ENCODE peak calls at places on chromosomes 12 and 14, in eight cellular contexts. One of them, this sample, is unnamed.

GRCh38 chr14:100488057-100488456 is 99.2 kb downstream of the BEGAIN start:
- DNase-seq in foreskin keratinocyte: no peak
- DNase-seq in stomach: no peak
- DNase-seq in CD8-positive, alpha-beta memory T cell: no peak
- DNase-seq in neuronal stem cell: no peak
- DNase-seq in endodermal cell: no peak
- DNase-seq in mesendoderm: no peak
- DNase-seq in transverse colon: no peak
- DNase-seq in this sample: no peak

GRCh38 chr12:95218164-95218851 is 701 bp downstream of the VEZT start:
- DNase-seq in stomach: no peak
- DNase-seq in transverse colon: peak; percentile 82
- DNase-seq in endodermal cell: no peak
- DNase-seq in CD8-positive, alpha-beta memory T cell: no peak
- DNase-seq in neuronal stem cell: peak; percentile 32
- DNase-seq in foreskin keratinocyte: peak; percentile 83
- DNase-seq in mesendoderm: no peak
- DNase-seq in this sample: no peak

GRCh38 chr14:65134651-65135579 is 32.6 kb upstream of the MAX start:
- DNase-seq in foreskin keratinocyte: no peak
- DNase-seq in CD8-positive, alpha-beta memory T cell: no peak
- DNase-seq in transverse colon: peak; percentile 29
- DNase-seq in neuronal stem cell: no peak
- DNase-seq in endodermal cell: no peak
- DNase-seq in mesendoderm: no peak
- DNase-seq in stomach: no peak
- DNase-seq in this sample: no peak

GRCh38 chr12:89529738-89530137 is 3.9 kb upstream of the POC1B start:
- DNase-seq in endodermal cell: no peak
- DNase-seq in foreskin keratinocyte: peak; percentile 37
- DNase-seq in stomach: no peak
- DNase-seq in neuronal stem cell: peak; percentile 32
- DNase-seq in transverse colon: no peak
- DNase-seq in mesendoderm: peak; percentile 46
- DNase-seq in CD8-positive, alpha-beta memory T cell: no peak
- DNase-seq in this sample: no peak

GRCh38 chr12:81811066-81811777 is 52.1 kb upstream of the PPFIA2 start:
- DNase-seq in foreskin keratinocyte: no peak
- DNase-seq in CD8-positive, alpha-beta memory T cell: no peak
- DNase-seq in endodermal cell: peak; percentile 75
- DNase-seq in mesendoderm: peak; percentile 49
- DNase-seq in transverse colon: no peak
- DNase-seq in neuronal stem cell: no peak
- DNase-seq in stomach: no peak
- DNase-seq in this sample: no peak

GRCh38 chr12:51973560-51973959 is 22.1 kb downstream of the ACVR1B start:
- DNase-seq in stomach: no peak
- DNase-seq in neuronal stem cell: no peak
- DNase-seq in CD8-positive, alpha-beta memory T cell: no peak
- DNase-seq in mesendoderm: no peak
- DNase-seq in endodermal cell: no peak
- DNase-seq in transverse colon: no peak
- DNase-seq in foreskin keratinocyte: no peak
- DNase-seq in this sample: no peak

GRCh38 chr12:75471928-75472865 is 8.4 kb upstream of the GLIPR1 start:
- DNase-seq in endodermal cell: no peak
- DNase-seq in foreskin keratinocyte: no peak
- DNase-seq in stomach: no peak
- DNase-seq in CD8-positive, alpha-beta memory T cell: no peak
- DNase-seq in transverse colon: no peak
- DNase-seq in mesendoderm: peak; percentile 29
- DNase-seq in neuronal stem cell: no peak
- DNase-seq in this sample: no peak

GRCh38 chr14:29028973-29029582 is 262.5 kb downstream of the FOXG1 start:
- DNase-seq in endodermal cell: peak; percentile 81
- DNase-seq in neuronal stem cell: peak; percentile 29
- DNase-seq in mesendoderm: peak; percentile 82
- DNase-seq in CD8-positive, alpha-beta memory T cell: no peak
- DNase-seq in stomach: no peak
- DNase-seq in transverse colon: no peak
- DNase-seq in foreskin keratinocyte: no peak
- DNase-seq in this sample: no peak

GRCh38 chr12:64587447-64587846 is 22.8 kb upstream of the RASSF3 start:
- DNase-seq in neuronal stem cell: no peak
- DNase-seq in transverse colon: no peak
- DNase-seq in CD8-positive, alpha-beta memory T cell: no peak
- DNase-seq in foreskin keratinocyte: no peak
- DNase-seq in endodermal cell: peak; percentile 71
- DNase-seq in stomach: no peak
- DNase-seq in mesendoderm: no peak
- DNase-seq in this sample: no peak

GRCh38 chr14:71441142-71441541 is 491.1 kb upstream of the RGS6 start:
- DNase-seq in foreskin keratinocyte: no peak
- DNase-seq in CD8-positive, alpha-beta memory T cell: no peak
- DNase-seq in stomach: no peak
- DNase-seq in transverse colon: no peak
- DNase-seq in neuronal stem cell: no peak
- DNase-seq in mesendoderm: no peak
- DNase-seq in endodermal cell: no peak
- DNase-seq in this sample: no peak

GRCh38 chr14:53151523-53151866 is 1.6 kb downstream of the DDHD1 start:
- DNase-seq in transverse colon: no peak
- DNase-seq in neuronal stem cell: no peak
- DNase-seq in foreskin keratinocyte: no peak
- DNase-seq in CD8-positive, alpha-beta memory T cell: no peak
- DNase-seq in endodermal cell: no peak
- DNase-seq in mesendoderm: no peak
- DNase-seq in stomach: no peak
- DNase-seq in this sample: no peak

GRCh38 chr14:70188292-70188607 is 501 bp downstream of the SLC8A3 start:
- DNase-seq in endodermal cell: no peak
- DNase-seq in stomach: no peak
- DNase-seq in CD8-positive, alpha-beta memory T cell: no peak
- DNase-seq in foreskin keratinocyte: no peak
- DNase-seq in transverse colon: no peak
- DNase-seq in mesendoderm: no peak
- DNase-seq in neuronal stem cell: no peak
- DNase-seq in this sample: no peak

GRCh38 chr12:130549361-130549760 is 166.7 kb downstream of the RIMBP2 start:
- DNase-seq in transverse colon: no peak
- DNase-seq in foreskin keratinocyte: no peak
- DNase-seq in neuronal stem cell: no peak
- DNase-seq in CD8-positive, alpha-beta memory T cell: no peak
- DNase-seq in stomach: no peak
- DNase-seq in mesendoderm: no peak
- DNase-seq in endodermal cell: no peak
- DNase-seq in this sample: no peak

GRCh38 chr14:65927871-65928270 is 515.3 kb downstream of the FUT8 start:
- DNase-seq in transverse colon: peak; percentile 37
- DNase-seq in foreskin keratinocyte: no peak
- DNase-seq in endodermal cell: peak; percentile 81
- DNase-seq in mesendoderm: peak; percentile 85
- DNase-seq in neuronal stem cell: no peak
- DNase-seq in stomach: peak; percentile 47
- DNase-seq in CD8-positive, alpha-beta memory T cell: peak; percentile 56
- DNase-seq in this sample: no peak

GRCh38 chr14:34874386-34875030 is 652 bp downstream of the BAZ1A start:
- DNase-seq in transverse colon: peak; percentile 50
- DNase-seq in stomach: peak; percentile 52
- DNase-seq in neuronal stem cell: peak; percentile 65
- DNase-seq in CD8-positive, alpha-beta memory T cell: peak; percentile 51
- DNase-seq in endodermal cell: peak; percentile 84
- DNase-seq in mesendoderm: peak; percentile 78
- DNase-seq in foreskin keratinocyte: peak; percentile 52
- DNase-seq in this sample: peak; percentile 84

GRCh38 chr12:121061831-121062230 is 22.8 kb upstream of the OASL start:
- DNase-seq in endodermal cell: peak; percentile 0
- DNase-seq in neuronal stem cell: no peak
- DNase-seq in foreskin keratinocyte: no peak
- DNase-seq in CD8-positive, alpha-beta memory T cell: no peak
- DNase-seq in mesendoderm: no peak
- DNase-seq in transverse colon: no peak
- DNase-seq in stomach: no peak
- DNase-seq in this sample: no peak

GRCh38 chr12:50107416-50108268 is 3.8 kb downstream of the GPD1 start:
- DNase-seq in stomach: no peak
- DNase-seq in neuronal stem cell: no peak
- DNase-seq in transverse colon: no peak
- DNase-seq in mesendoderm: no peak
- DNase-seq in endodermal cell: no peak
- DNase-seq in foreskin keratinocyte: no peak
- DNase-seq in CD8-positive, alpha-beta memory T cell: no peak
- DNase-seq in this sample: no peak
- H3K4me1 ChIP-seq in stomach: peaks cover 34% of the 10 kb centered on the region
- H3K4me1 ChIP-seq in neuronal stem cell: peaks cover 25% of the 10 kb centered on the region
- H3K4me1 ChIP-seq in transverse colon: peaks cover 43% of the 10 kb centered on the region
- H3K4me1 ChIP-seq in mesendoderm: peaks cover 8% of the 10 kb centered on the region
- H3K4me1 ChIP-seq in endodermal cell: peaks cover 18% of the 10 kb centered on the region
- H3K4me1 ChIP-seq in foreskin keratinocyte: peaks cover 10% of the 10 kb centered on the region
- H3K4me1 ChIP-seq in CD8-positive, alpha-beta memory T cell: peaks cover 5% of the 10 kb centered on the region
- H3K4me1 ChIP-seq in this sample: no peaks in the 10 kb centered on the region

GRCh38 chr12:93426406-93426805 is 15.3 kb downstream of the UBE2N start:
- DNase-seq in endodermal cell: peak; percentile 64
- DNase-seq in CD8-positive, alpha-beta memory T cell: no peak
- DNase-seq in stomach: no peak
- DNase-seq in mesendoderm: peak; percentile 82
- DNase-seq in transverse colon: no peak
- DNase-seq in foreskin keratinocyte: no peak
- DNase-seq in neuronal stem cell: no peak
- DNase-seq in this sample: no peak
- H3K4me1 ChIP-seq in endodermal cell: peaks cover 32% of the 10 kb centered on the region
- H3K4me1 ChIP-seq in CD8-positive, alpha-beta memory T cell: peaks cover 78% of the 10 kb centered on the region
- H3K4me1 ChIP-seq in stomach: peaks cover 34% of the 10 kb centered on the region
- H3K4me1 ChIP-seq in mesendoderm: peaks cover 22% of the 10 kb centered on the region
- H3K4me1 ChIP-seq in transverse colon: peaks cover 84% of the 10 kb centered on the region
- H3K4me1 ChIP-seq in foreskin keratinocyte: peaks cover 25% of the 10 kb centered on the region
- H3K4me1 ChIP-seq in neuronal stem cell: peaks cover 2% of the 10 kb centered on the region
- H3K4me1 ChIP-seq in this sample: peaks cover 11% of the 10 kb centered on the region

GRCh38 chr12:4277856-4278581 is 4.5 kb downstream of the CCND2 start:
- DNase-seq in CD8-positive, alpha-beta memory T cell: no peak
- DNase-seq in stomach: no peak
- DNase-seq in foreskin keratinocyte: peak; percentile 0
- DNase-seq in mesendoderm: no peak
- DNase-seq in neuronal stem cell: no peak
- DNase-seq in endodermal cell: no peak
- DNase-seq in transverse colon: no peak
- DNase-seq in this sample: no peak
- H3K4me1 ChIP-seq in CD8-positive, alpha-beta memory T cell: peaks cover 59% of the 10 kb centered on the region
- H3K4me1 ChIP-seq in stomach: peaks cover 18% of the 10 kb centered on the region
- H3K4me1 ChIP-seq in foreskin keratinocyte: peaks cover 19% of the 10 kb centered on the region
- H3K4me1 ChIP-seq in mesendoderm: peaks cover 10% of the 10 kb centered on the region
- H3K4me1 ChIP-seq in neuronal stem cell: peaks cover 37% of the 10 kb centered on the region
- H3K4me1 ChIP-seq in endodermal cell: peaks cover 22% of the 10 kb centered on the region
- H3K4me1 ChIP-seq in transverse colon: peaks cover 69% of the 10 kb centered on the region
- H3K4me1 ChIP-seq in this sample: no peaks in the 10 kb centered on the region

DNA sequence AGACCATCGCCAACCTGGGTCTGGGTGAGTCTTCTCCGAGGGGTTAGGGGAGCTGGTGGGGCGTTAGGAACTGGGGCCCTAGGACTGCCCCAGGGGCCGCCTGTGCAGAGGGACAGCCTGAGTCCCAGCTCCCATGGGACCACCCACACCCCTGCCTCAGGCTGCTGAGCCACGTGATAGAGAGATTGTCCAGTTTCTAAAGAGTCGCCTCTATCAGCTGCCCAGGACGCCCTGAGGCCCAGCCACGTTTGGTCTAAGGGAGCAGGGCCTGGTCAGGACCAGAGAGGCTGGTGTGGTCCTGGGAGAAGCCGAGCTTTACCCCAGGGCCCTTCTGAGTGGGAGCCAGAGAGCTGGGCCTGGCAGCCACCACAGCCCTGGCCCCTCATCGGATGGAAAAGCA is 107.1 kb downstream of the LGMN start:
- DNase-seq in mesendoderm: no peak
- DNase-seq in endodermal cell: no peak
- DNase-seq in stomach: no peak
- DNase-seq in foreskin keratinocyte: no peak
- DNase-seq in CD8-positive, alpha-beta memory T cell: no peak
- DNase-seq in neuronal stem cell: no peak
- DNase-seq in transverse colon: no peak
- DNase-seq in this sample: no peak
- H3K4me1 ChIP-seq in mesendoderm: peaks cover 4% of the 10 kb centered on the region
- H3K4me1 ChIP-seq in endodermal cell: no peaks in the 10 kb centered on the region
- H3K4me1 ChIP-seq in stomach: no peaks in the 10 kb centered on the region
- H3K4me1 ChIP-seq in foreskin keratinocyte: peaks cover 5% of the 10 kb centered on the region
- H3K4me1 ChIP-seq in CD8-positive, alpha-beta memory T cell: peaks cover 13% of the 10 kb centered on the region
- H3K4me1 ChIP-seq in neuronal stem cell: peaks cover 7% of the 10 kb centered on the region
- H3K4me1 ChIP-seq in transverse colon: peaks cover 9% of the 10 kb centered on the region
- H3K4me1 ChIP-seq in this sample: no peaks in the 10 kb centered on the region

GRCh38 chr12:105331805-105332251 is 1.3 kb downstream of the C12orf75 start:
- DNase-seq in neuronal stem cell: no peak
- DNase-seq in CD8-positive, alpha-beta memory T cell: peak; percentile 6
- DNase-seq in stomach: peak; percentile 30
- DNase-seq in endodermal cell: peak; percentile 76
- DNase-seq in transverse colon: peak; percentile 41
- DNase-seq in foreskin keratinocyte: peak; percentile 59
- DNase-seq in mesendoderm: peak; percentile 54
- DNase-seq in this sample: no peak
- H3K4me1 ChIP-seq in neuronal stem cell: peaks cover 14% of the 10 kb centered on the region
- H3K4me1 ChIP-seq in CD8-positive, alpha-beta memory T cell: peaks cover 56% of the 10 kb centered on the region
- H3K4me1 ChIP-seq in stomach: no peaks in the 10 kb centered on the region
- H3K4me1 ChIP-seq in endodermal cell: no peaks in the 10 kb centered on the region
- H3K4me1 ChIP-seq in transverse colon: peaks cover 20% of the 10 kb centered on the region
- H3K4me1 ChIP-seq in foreskin keratinocyte: peaks cover 33% of the 10 kb centered on the region
- H3K4me1 ChIP-seq in mesendoderm: peaks cover 8% of the 10 kb centered on the region
- H3K4me1 ChIP-seq in this sample: no peaks in the 10 kb centered on the region

GRCh38 chr12:54340845-54341244 is 15.9 kb downstream of the COPZ1 start:
- DNase-seq in stomach: no peak
- DNase-seq in neuronal stem cell: no peak
- DNase-seq in endodermal cell: no peak
- DNase-seq in foreskin keratinocyte: no peak
- DNase-seq in CD8-positive, alpha-beta memory T cell: no peak
- DNase-seq in transverse colon: no peak
- DNase-seq in mesendoderm: no peak
- DNase-seq in this sample: no peak
- H3K4me1 ChIP-seq in stomach: peaks cover 25% of the 10 kb centered on the region
- H3K4me1 ChIP-seq in neuronal stem cell: peaks cover 32% of the 10 kb centered on the region
- H3K4me1 ChIP-seq in endodermal cell: peaks cover 19% of the 10 kb centered on the region
- H3K4me1 ChIP-seq in foreskin keratinocyte: no peaks in the 10 kb centered on the region
- H3K4me1 ChIP-seq in CD8-positive, alpha-beta memory T cell: no peaks in the 10 kb centered on the region
- H3K4me1 ChIP-seq in transverse colon: peaks cover 37% of the 10 kb centered on the region
- H3K4me1 ChIP-seq in mesendoderm: peaks cover 10% of the 10 kb centered on the region
- H3K4me1 ChIP-seq in this sample: peaks cover 2% of the 10 kb centered on the region